ENCODE peak calls at places on chromosomes 6 and 20, in five cellular contexts. P, T, C, O and H are unnamed samples.
A peak's percentile ranks its signal among the peaks of the same experiment; 100 is the strongest.

GRCh38 chr6:89655122-89655521 is 16.6 kb upstream of the LYRM2 start:
- DNase-seq in P (no peak), T (no peak), C (no peak), O (no peak), H (no peak)

GRCh38 chr6:170035896-170036295 is 255.0 kb downstream of the DLL1 start:
- DNase-seq in P (no peak), T (no peak), C (no peak), O (peak; percentile 53), H (peak; percentile 23)

GRCh38 chr20:40657526-40657925 is 31.5 kb downstream of the MAFB start:
- DNase-seq in P (no peak), T (no peak), C (no peak), O (no peak), H (no peak)

GRCh38 chr6:30646450-30647038 is 389 bp upstream of the C6orf136 start:
- DNase-seq in P (no peak), T (no peak), C (no peak), O (peak; percentile 47), H (no peak)

GRCh38 chr6:150418825-150419594 is 50.2 kb downstream of the IYD start:
- DNase-seq in P (no peak), T (peak; percentile 30), C (peak; percentile 58), O (peak; percentile 75), H (no peak)

GRCh38 chr6:10597499-10598001 is 76.4 kb downstream of the GCNT2 start:
- DNase-seq in P (no peak), T (no peak), C (no peak), O (no peak), H (no peak)

GRCh38 chr6:38262041-38262440 is 377.7 kb downstream of the BTBD9 start:
- DNase-seq in P (peak; percentile 91), T (no peak), C (no peak), O (no peak), H (no peak)

GRCh38 chr20:62354811-62355341 is 12.2 kb downstream of the LAMA5 start:
- DNase-seq in P (no peak), T (no peak), C (no peak), O (no peak), H (no peak)

GRCh38 chr6:157224178-157224956 is 99.0 kb downstream of the TMEM242 start:
- DNase-seq in P (no peak), T (no peak), C (no peak), O (peak; percentile 42), H (no peak)

GRCh38 chr6:56803594-56803993 is 151.3 kb upstream of the BEND6 start:
- DNase-seq in P (no peak), T (no peak), C (no peak), O (no peak), H (no peak)

GRCh38 chr6:108665495-108666196 is 104.9 kb downstream of the FOXO3 start:
- DNase-seq in P (no peak), T (no peak), C (no peak), O (no peak), H (no peak)

GRCh38 chr6:152094992-152095592 is 287.6 kb downstream of the ESR1 start:
- DNase-seq in P (peak; percentile 99), T (no peak), C (peak; percentile 83), O (no peak), H (peak; percentile 91)

GRCh38 chr6:118307581-118307980 is 240.5 kb upstream of the PLN start:
- DNase-seq in P (no peak), T (no peak), C (peak; percentile 48), O (no peak), H (no peak)

GRCh38 chr6:168597471-168597875 is 156.5 kb downstream of the SMOC2 start:
- DNase-seq in P (no peak), T (no peak), C (no peak), O (no peak), H (peak; percentile 28)

GRCh38 chr6:3281669-3282460 is 23.1 kb downstream of the PSMG4 start:
- DNase-seq in P (peak; percentile 89), T (no peak), C (no peak), O (no peak), H (peak; percentile 84)

GRCh38 chr20:43507150-43508080 is at the start of gene L3MBTL1:
- DNase-seq in P (no peak), T (peak; percentile 42), C (no peak), O (peak; percentile 84), H (no peak)

GRCh38 chr20:13783528-13783927 is 1.2 kb downstream of the ESF1 start:
- DNase-seq in P (no peak), T (no peak), C (no peak), O (no peak), H (no peak)

GRCh38 chr20:49685809-49686208 is 27.9 kb downstream of the B4GALT5 start:
- DNase-seq in P (no peak), T (no peak), C (no peak), O (no peak), H (no peak)

GRCh38 chr20:2707353-2708072 is 14.9 kb downstream of the EBF4 start:
- DNase-seq in P (no peak), T (no peak), C (peak; percentile 35), O (no peak), H (no peak)

GRCh38 chr20:57596998-57597939 is 23.0 kb downstream of the ZBP1 start:
- DNase-seq in P (no peak), T (peak; percentile 66), C (no peak), O (peak; percentile 92), H (peak; percentile 94)

GRCh38 chr20:38888059-38888831 is 38.0 kb upstream of the FAM83D start:
- DNase-seq in P (no peak), T (no peak), C (no peak), O (no peak), H (no peak)

GRCh38 chr20:32463642-32464400 is 105.7 kb downstream of the ASXL1 start:
- DNase-seq in P (no peak), T (no peak), C (no peak), O (no peak), H (no peak)

GRCh38 chr20:58714923-58715708 is 22.5 kb downstream of the NPEPL1 start:
- DNase-seq in P (no peak), T (no peak), C (peak; percentile 34), O (no peak), H (peak; percentile 74)

GRCh38 chr6:2688416-2689064 is 62.2 kb downstream of the MYLK4 start:
- DNase-seq in P (peak; percentile 76), T (no peak), C (no peak), O (no peak), H (no peak)

GRCh38 chr6:99346595-99346994 is 2.9 kb downstream of the FAXC start:
- DNase-seq in P (no peak), T (no peak), C (no peak), O (no peak), H (no peak)

GRCh38 chr20:23186808-23187207 is 100.7 kb upstream of the CD93 start:
- DNase-seq in P (no peak), T (no peak), C (no peak), O (no peak), H (no peak)

GRCh38 chr6:132813173-132813856 is 1.1 kb upstream of the RPS12 start:
- DNase-seq in P (no peak), T (peak; percentile 65), C (peak; percentile 55), O (peak; percentile 48), H (no peak)

GRCh38 chr20:11917663-11918062 is at the start of gene BTBD3:
- DNase-seq in P (peak; percentile 19), T (no peak), C (peak; percentile 69), O (no peak), H (no peak)

GRCh38 chr20:6705920-6706500 is 61.5 kb upstream of the BMP2 start:
- DNase-seq in P (no peak), T (no peak), C (no peak), O (no peak), H (no peak)

GRCh38 chr6:52576392-52577021 is 353 bp downstream of the TRAM2 start:
- DNase-seq in P (no peak), T (peak; percentile 87), C (peak; percentile 70), O (peak; percentile 81), H (peak; percentile 49)

GRCh38 chr6:121951918-121952379 is 447.5 kb upstream of the HSF2 start:
- DNase-seq in P (peak; percentile 51), T (no peak), C (no peak), O (no peak), H (no peak)